ENCODE peak calls at places on chromosome 10, in five cellular contexts. X is Peyer's patch, U is tibial nerve, P is IMR-90, D is PC-9. S is an unnamed sample.

GRCh38 chr10:77959887-77960286 is 33.3 kb upstream of the DLG5 start:
- DNase-seq in P (no peak), U (no peak), X (no peak), D (no peak), S (no peak)

GRCh38 chr10:5856701-5857004 is 33.0 kb downstream of the ANKRD16 start:
- DNase-seq in D (no peak), U (no peak), X (no peak), P (no peak), S (no peak)

GRCh38 chr10:24196426-24197039 is 12.4 kb upstream of the KIAA1217 start:
- DNase-seq in U (peak; percentile 78), X (peak; percentile 57), D (peak; percentile 39), P (peak; percentile 59), S (peak; percentile 60)

GRCh38 chr10:75034131-75034512 is 77.3 kb upstream of the SAMD8 start:
- DNase-seq in X (no peak), P (no peak), U (no peak), D (no peak), S (no peak)

GRCh38 chr10:5616871-5617270 is 49.5 kb downstream of the ASB13 start:
- DNase-seq in U (no peak), D (no peak), X (no peak), P (no peak), S (no peak)

GRCh38 chr10:8913720-8914119 is 859.2 kb downstream of the GATA3 start:
- DNase-seq in D (peak; percentile 57), P (no peak), U (no peak), X (no peak), S (no peak)

GRCh38 chr10:103193820-103194529 is 903 bp upstream of the NT5C2 start:
- DNase-seq in X (no peak), U (no peak), D (no peak), P (peak; percentile 8), S (peak; percentile 27)

GRCh38 chr10:16519908-16520861 is 1.5 kb downstream of the C1QL3 start:
- DNase-seq in D (no peak), U (no peak), X (no peak), P (no peak), S (no peak)

GRCh38 chr10:96339956-96340904 is 18.6 kb downstream of the OPALIN start:
- DNase-seq in X (peak; percentile 54), U (no peak), P (peak; percentile 70), D (peak; percentile 46), S (no peak)

GRCh38 chr10:77770868-77771175 is 133.2 kb upstream of the KCNMA1 start:
- DNase-seq in D (no peak), P (no peak), U (no peak), X (no peak), S (no peak)

GRCh38 chr10:46097576-46098317 is 51.7 kb upstream of the MSMB start:
- DNase-seq in X (no peak), P (no peak), D (no peak), U (no peak), S (no peak)

DNA sequence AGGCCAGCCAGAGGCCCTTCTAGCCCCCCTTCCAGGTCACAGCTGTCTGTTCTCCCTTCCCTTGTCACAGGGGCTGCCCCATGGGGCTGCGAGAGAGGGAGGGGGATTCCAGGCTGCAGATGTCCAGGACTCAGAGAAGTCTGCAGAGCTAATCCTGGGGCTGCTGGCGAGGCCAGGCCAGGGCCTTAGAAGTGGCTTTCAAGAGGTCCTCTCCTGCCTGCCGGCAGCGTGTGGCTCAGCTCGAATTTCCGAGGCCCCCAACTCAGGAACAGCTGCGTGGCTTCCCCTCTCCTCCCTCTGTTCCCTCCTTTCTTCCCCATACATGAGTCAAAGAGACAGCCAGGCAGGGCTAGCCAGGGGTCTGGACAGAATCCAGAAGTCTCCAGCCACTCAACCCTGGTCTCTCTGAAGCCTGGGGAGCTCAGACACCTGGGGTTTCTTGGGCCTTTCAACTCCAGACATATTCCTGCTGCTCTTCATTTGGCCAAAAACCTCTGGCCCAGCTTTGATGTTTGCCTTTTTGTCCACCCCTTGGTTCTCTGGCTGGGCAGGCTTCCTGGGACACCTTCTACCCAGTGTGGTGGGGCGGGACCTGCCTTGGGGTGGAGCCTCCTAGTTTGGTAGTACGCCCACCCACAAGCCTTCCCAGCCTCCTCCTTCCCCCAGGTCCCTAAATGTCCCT is 21.8 kb upstream of the EIF5AL1 start:
- DNase-seq in P (peak; percentile 57), X (no peak), U (no peak), D (no peak), S (peak; percentile 65)
- H3K27ac ChIP-seq in P (peak overlapping the region; percentile 75), X (no peak overlapping the region), U (no peak overlapping the region), D (no peak overlapping the region), S (peak overlapping the region; percentile 70)

GRCh38 chr10:15252396-15252795 is 83.9 kb upstream of the NMT2 start:
- DNase-seq in D (no peak), U (no peak), P (no peak), X (no peak), S (no peak)
- H3K27ac ChIP-seq in D (no peak overlapping the region), U (no peak overlapping the region), P (no peak overlapping the region), X (no peak overlapping the region), S (no peak overlapping the region)

DNA sequence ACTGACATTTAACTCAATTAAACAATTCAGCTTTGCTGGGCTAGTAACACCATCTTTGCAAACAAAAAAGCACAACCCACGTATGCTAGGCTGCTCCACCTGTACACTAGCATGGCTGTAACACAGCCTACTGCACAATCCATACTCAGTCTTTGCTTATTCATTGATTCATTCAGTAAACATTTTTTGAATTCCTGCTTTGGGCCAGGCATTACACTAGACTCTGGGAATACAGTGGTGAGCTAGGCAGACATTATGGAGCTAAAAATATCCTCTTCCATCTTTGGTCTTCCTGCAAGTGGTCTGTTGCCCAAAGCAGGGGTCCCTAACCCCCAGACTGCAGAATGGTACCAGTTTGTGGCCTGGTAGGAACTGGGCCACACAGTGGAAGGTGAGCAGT is 9.9 kb downstream of the CNNM1 start:
- DNase-seq in D (peak; percentile 60), P (peak; percentile 28), U (no peak), X (no peak), S (no peak)
- H3K27ac ChIP-seq in D (no peak overlapping the region), P (no peak overlapping the region), U (no peak overlapping the region), X (no peak overlapping the region), S (no peak overlapping the region)

GRCh38 chr10:32366588-32366987 is 19.6 kb upstream of the EPC1 start:
- DNase-seq in X (no peak), D (no peak), U (no peak), P (no peak), S (no peak)

GRCh38 chr10:32360241-32360640 is 13.3 kb upstream of the EPC1 start:
- DNase-seq in P (no peak), U (no peak), D (no peak), X (no peak), S (no peak)

GRCh38 chr10:32357056-32357735 is 10.2 kb upstream of the EPC1 start:
- DNase-seq in P (no peak), X (no peak), U (no peak), D (no peak), S (no peak)

GRCh38 chr10:32366111-32366510 is 19.2 kb upstream of the EPC1 start:
- DNase-seq in D (no peak), X (no peak), P (no peak), U (no peak), S (no peak)

DNA sequence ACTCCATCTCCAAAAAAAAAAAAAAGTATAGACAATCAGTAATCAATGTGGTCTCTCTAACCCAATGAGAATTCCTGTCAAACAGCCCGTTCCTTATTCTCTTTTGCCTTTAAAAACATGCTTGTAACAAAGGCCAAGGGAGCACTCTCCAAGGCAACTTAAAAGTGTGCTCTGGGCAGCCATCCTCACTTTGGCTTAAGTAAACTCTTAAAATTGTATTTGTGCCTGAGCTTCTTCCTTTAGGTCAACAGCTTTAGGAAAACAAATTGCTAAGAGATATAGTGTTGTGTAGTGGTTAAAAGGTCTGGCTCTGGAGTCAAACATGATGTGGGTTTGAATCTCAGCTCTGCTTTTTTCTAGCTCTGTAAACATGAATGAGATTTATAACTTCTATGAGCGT is 13.9 kb upstream of the EPC1 start:
- DNase-seq in X (no peak), D (no peak), P (no peak), U (no peak), S (no peak)
- H3K27ac ChIP-seq in X (no peak overlapping the region), D (no peak overlapping the region), P (no peak overlapping the region), U (no peak overlapping the region), S (no peak overlapping the region)

GRCh38 chr10:72108811-72109618 is 20.7 kb upstream of the SPOCK2 start:
- DNase-seq in X (no peak), D (peak; percentile 96), P (peak; percentile 17), U (no peak), S (no peak)
- H3K27ac ChIP-seq in X (peak overlapping the region; percentile 50), D (peak overlapping the region; percentile 88), P (no peak overlapping the region), U (no peak overlapping the region), S (peak overlapping the region; percentile 54)

DNA sequence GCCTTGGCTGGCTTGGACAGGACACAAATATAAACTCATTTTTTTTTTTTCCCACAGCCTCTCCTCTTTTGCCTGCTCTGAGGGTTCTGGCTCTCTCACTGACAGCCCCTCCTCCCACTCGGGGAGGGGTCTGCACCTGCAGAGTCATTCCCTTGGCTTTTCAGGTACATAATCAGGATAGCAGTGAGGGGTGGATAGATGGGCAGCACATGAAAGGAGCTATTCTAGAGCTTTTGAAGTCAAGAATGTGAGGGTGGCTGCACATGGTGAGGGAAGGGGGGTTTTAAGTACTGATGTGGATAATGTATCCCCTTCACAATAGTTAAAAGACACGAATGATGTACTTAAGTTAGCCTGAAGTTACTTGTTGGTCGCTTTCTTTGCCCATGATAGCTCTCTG is 76.2 kb downstream of the CFAP58 start:
- DNase-seq in U (no peak), D (no peak), P (no peak), X (no peak), S (no peak)
- H3K27ac ChIP-seq in U (no peak overlapping the region), D (no peak overlapping the region), P (no peak overlapping the region), X (no peak overlapping the region), S (no peak overlapping the region)